ENCODE peak calls at places on chromosomes 12 and 14, in seven cellular contexts. L, P, S, I, Q, U and W are unnamed samples.

GRCh38 chr12:123938679-123939480 is 33.8 kb downstream of the CCDC92 start:
- DNase-seq in Q (no peak), S (no peak), P (no peak), I (no peak), U (no peak), L (no peak), W (no peak)

GRCh38 chr12:72832024-72832423 is 559.9 kb downstream of the TRHDE start:
- DNase-seq in U (no peak), P (no peak), Q (no peak), S (no peak), L (no peak), I (no peak), W (no peak)

GRCh38 chr14:41606249-41607118 is at the start of gene LRFN5:
- DNase-seq in U (peak; percentile 76), I (no peak), L (peak; percentile 82), S (no peak), P (no peak), Q (no peak), W (no peak)

GRCh38 chr12:96094201-96094600 is 58.8 kb upstream of the LTA4H start:
- DNase-seq in L (no peak), I (no peak), Q (no peak), S (peak; percentile 16), U (no peak), P (no peak), W (peak; percentile 79)

GRCh38 chr12:124551268-124552144 is 15.9 kb downstream of the NCOR2 start:
- DNase-seq in U (peak; percentile 86), P (no peak), I (no peak), L (peak; percentile 87), Q (no peak), S (peak; percentile 72), W (peak; percentile 39)

GRCh38 chr12:52614381-52615207 is 3.8 kb downstream of the KRT73 start:
- DNase-seq in Q (no peak), S (no peak), P (no peak), L (no peak), U (no peak), I (no peak), W (no peak)

GRCh38 chr12:79329933-79330332 is 360.8 kb downstream of the PAWR start:
- DNase-seq in Q (no peak), U (no peak), P (no peak), I (no peak), S (no peak), L (no peak), W (no peak)

GRCh38 chr12:102920271-102920670 is 3.2 kb upstream of the PAH start:
- DNase-seq in L (no peak), U (no peak), Q (no peak), P (no peak), S (no peak), I (no peak), W (no peak)

GRCh38 chr14:35929171-35929570 is 103.0 kb downstream of the BRMS1L start:
- DNase-seq in L (no peak), S (no peak), P (no peak), I (no peak), Q (no peak), U (no peak), W (no peak)